ENCODE peak calls at places on chromosome 11, in nine cellular contexts. D, M, B, G, R, P, C, W and Y are unnamed samples.
A peak's percentile ranks its signal among the peaks of the same experiment; 100 is the strongest.

GRCh38 chr11:10651579-10652361 is 41.8 kb downstream of the IRAG1 start:
- DNase-seq in W (no peak), G (peak; percentile 44), C (no peak), M (no peak), R (no peak), P (no peak), D (no peak), B (no peak), Y (no peak)

GRCh38 chr11:121931121-121931520 is 184.9 kb downstream of the BLID start:
- DNase-seq in G (no peak), M (no peak), D (no peak), W (no peak), C (no peak), P (no peak), R (no peak), B (no peak), Y (no peak)

GRCh38 chr11:5178046-5178837 is 22.2 kb downstream of the OR51V1 start:
- DNase-seq in B (no peak), R (no peak), P (no peak), M (no peak), C (no peak), W (no peak), D (no peak), G (no peak), Y (no peak)

GRCh38 chr11:11022126-11022730 is 164.4 kb upstream of the ZBED5 start:
- DNase-seq in G (peak; percentile 12), C (peak; percentile 39), D (no peak), R (no peak), W (no peak), B (no peak), M (no peak), P (peak; percentile 18), Y (no peak)

GRCh38 chr11:33719587-33719986 is 16.6 kb downstream of the CD59 start:
- DNase-seq in B (no peak), P (peak; percentile 85), D (no peak), R (no peak), M (no peak), C (peak; percentile 51), G (no peak), W (no peak), Y (no peak)

GRCh38 chr11:126411971-126412381 is 56.5 kb downstream of the ST3GAL4 start:
- DNase-seq in P (no peak), G (no peak), B (peak; percentile 80), C (no peak), R (no peak), M (no peak), D (no peak), W (peak; percentile 67), Y (peak; percentile 67)

GRCh38 chr11:26227311-26227710 is 104.6 kb upstream of the ANO3 start:
- DNase-seq in D (peak; percentile 27), W (no peak), R (no peak), P (peak; percentile 51), G (no peak), M (no peak), B (peak; percentile 64), C (peak; percentile 92), Y (no peak)

GRCh38 chr11:73321342-73322110 is 13.4 kb downstream of the ARHGEF17 start:
- DNase-seq in D (no peak), B (no peak), P (peak; percentile 23), C (no peak), R (no peak), G (no peak), W (peak; percentile 75), M (peak; percentile 62), Y (no peak)

GRCh38 chr11:57941875-57942274 is 81.8 kb upstream of the OR9Q1 start:
- DNase-seq in G (no peak), R (no peak), B (no peak), C (peak; percentile 22), D (no peak), P (no peak), W (no peak), M (no peak), Y (no peak)

GRCh38 chr11:122375687-122376399 is 259.8 kb upstream of the BLID start:
- DNase-seq in P (no peak), G (peak; percentile 54), R (no peak), D (no peak), W (no peak), C (peak; percentile 80), B (no peak), M (no peak), Y (no peak)

GRCh38 chr11:93525601-93526000 is 17.6 kb downstream of the SMCO4 start:
- DNase-seq in G (no peak), D (no peak), R (no peak), B (no peak), P (no peak), W (no peak), C (no peak), M (no peak), Y (no peak)

GRCh38 chr11:120186799-120187591 is 23.8 kb upstream of the OAF start:
- DNase-seq in B (peak; percentile 55), C (peak; percentile 94), D (no peak), M (no peak), G (no peak), P (no peak), R (peak; percentile 73), W (no peak), Y (peak; percentile 38)

GRCh38 chr11:19670030-19670761 is 42.4 kb upstream of the NAV2 start:
- DNase-seq in G (peak; percentile 37), M (no peak), C (peak; percentile 42), P (no peak), W (no peak), B (peak; percentile 87), R (no peak), D (peak; percentile 86), Y (peak; percentile 95)

DNA sequence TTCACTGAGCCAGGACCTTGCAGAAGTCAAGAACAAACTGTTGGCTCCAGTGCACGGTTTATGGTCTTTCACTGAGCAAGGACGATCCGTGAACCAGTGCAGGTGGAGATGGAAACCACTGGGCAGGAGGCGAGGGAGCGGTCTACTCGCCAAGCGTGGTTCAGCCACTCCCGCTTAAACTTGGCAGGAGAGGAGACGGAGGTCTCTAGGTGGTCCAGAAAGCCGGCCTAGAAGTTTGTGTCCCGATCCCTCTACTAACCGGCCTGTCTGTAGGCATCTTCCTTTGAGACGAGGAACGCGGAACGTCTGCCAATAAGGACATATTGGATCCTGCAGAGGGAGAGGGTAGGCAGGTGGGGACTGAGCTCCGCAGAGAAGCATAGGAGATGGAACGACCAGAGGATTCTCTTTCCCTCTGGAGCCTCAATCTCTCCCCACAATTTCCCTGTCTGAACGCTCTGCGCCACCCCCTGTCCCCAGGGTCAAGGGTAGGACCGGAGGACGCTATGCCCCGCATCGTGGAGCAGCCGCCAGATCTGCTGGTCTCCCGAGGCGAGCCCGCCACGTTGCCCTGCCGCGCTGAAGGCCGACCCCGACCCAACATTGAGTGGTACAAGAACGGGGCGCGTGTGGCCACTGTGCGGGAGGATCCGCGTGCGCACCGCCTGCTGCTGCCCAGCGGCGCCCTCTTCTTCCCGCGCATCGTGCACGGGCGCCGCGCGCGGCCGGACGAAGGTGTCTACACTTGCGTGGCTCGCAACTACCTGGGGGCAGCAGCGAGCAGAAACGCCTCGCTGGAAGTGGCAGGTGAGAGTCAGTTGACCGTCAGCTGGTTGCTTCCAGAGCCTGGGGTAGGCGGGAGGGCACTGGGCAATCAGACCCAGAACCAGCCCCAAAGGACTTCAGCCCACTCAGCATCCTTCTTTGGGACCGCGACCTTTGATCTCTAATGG is 3.4 kb downstream of the ROBO3 start:
- DNase-seq in C (no peak), D (no peak), B (no peak), P (no peak), M (no peak), W (no peak), R (no peak), G (no peak), Y (peak; percentile 71)
- H3K4me3 ChIP-seq in C (no peak overlapping the region), D (no peak overlapping the region), B (no peak overlapping the region), P (no peak overlapping the region), M (no peak overlapping the region), W (peak overlapping the region; percentile 11), R (no peak overlapping the region), G (no peak overlapping the region), Y (no peak overlapping the region)

GRCh38 chr11:82843057-82843795 is 57.0 kb downstream of the PRCP start:
- DNase-seq in B (no peak), D (no peak), W (no peak), R (no peak), C (peak; percentile 15), P (no peak), G (no peak), M (no peak), Y (no peak)
- H3K4me3 ChIP-seq in B (no peak overlapping the region), D (no peak overlapping the region), W (no peak overlapping the region), R (no peak overlapping the region), C (no peak overlapping the region), P (no peak overlapping the region), G (no peak overlapping the region), M (no peak overlapping the region), Y (no peak overlapping the region)

GRCh38 chr11:64225608-64226506 is at the start of the genes NUDT22 and TRPT1:
- DNase-seq in D (peak; percentile 85), M (peak; percentile 92), C (peak; percentile 83), G (no peak), R (peak; percentile 96), B (peak; percentile 100), W (peak; percentile 93), P (peak; percentile 78), Y (peak; percentile 97)

GRCh38 chr11:64222651-64223000 is 3.4 kb downstream of the TRPT1 start:
- DNase-seq in W (no peak), R (no peak), B (peak; percentile 63), M (no peak), G (no peak), P (no peak), D (no peak), C (no peak), Y (no peak)

GRCh38 chr11:64224891-64225607 is 937 bp downstream of the TRPT1 start:
- DNase-seq in G (no peak), C (no peak), P (no peak), B (no peak), W (no peak), M (no peak), R (no peak), D (no peak), Y (peak; percentile 54)

GRCh38 chr11:64223001-64223651 is 2.9 kb downstream of the TRPT1 start:
- DNase-seq in G (no peak), B (no peak), P (no peak), W (no peak), C (no peak), R (no peak), M (no peak), D (no peak), Y (no peak)

DNA sequence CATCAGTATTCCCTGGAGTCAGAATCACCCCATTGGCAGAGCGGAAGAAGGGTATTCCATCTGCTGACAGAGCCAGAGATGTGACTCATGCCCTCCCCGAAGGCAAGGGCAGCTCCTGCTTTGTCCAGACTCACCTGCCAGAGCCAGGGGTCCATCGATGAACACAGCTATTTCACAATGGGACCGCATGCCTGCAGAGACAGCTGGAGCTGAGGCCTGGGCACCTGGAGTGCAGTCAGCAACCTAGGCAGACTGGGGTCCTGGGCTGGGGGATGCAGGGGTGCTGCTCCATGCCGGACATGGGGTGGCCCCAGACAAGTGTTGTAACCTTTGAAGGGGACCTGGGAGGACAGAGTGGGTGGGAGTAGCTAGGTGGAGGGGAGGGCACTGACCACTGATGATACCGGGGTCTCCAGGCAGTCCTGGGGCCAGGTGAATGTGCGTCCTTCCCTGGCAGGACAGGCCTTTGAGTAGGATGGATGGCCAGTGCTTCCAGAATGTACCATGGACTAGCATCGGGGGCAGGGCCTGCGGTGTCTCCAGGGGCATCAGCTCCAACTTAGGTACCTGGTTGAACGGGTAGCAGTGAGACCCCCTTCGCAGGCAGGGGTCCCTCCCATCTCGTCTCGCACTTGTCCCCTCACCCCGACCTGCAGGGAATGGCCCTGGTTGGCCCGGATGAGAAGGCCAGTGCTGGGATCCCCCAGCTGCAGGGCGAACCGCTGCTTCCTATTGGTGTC is 1.7 kb downstream of the TRPT1 start:
- DNase-seq in M (no peak), B (no peak), W (no peak), D (no peak), G (no peak), P (no peak), R (no peak), C (peak; percentile 75), Y (peak; percentile 45)
- H3K4me3 ChIP-seq in M (no peak overlapping the region), B (no peak overlapping the region), W (peak overlapping the region; percentile 95), D (no peak overlapping the region), G (no peak overlapping the region), P (no peak overlapping the region), R (no peak overlapping the region), C (no peak overlapping the region), Y (no peak overlapping the region)

GRCh38 chr11:66113132-66113856 is 43.2 kb downstream of the PACS1 start:
- DNase-seq in W (no peak), C (peak; percentile 91), G (peak; percentile 43), R (no peak), B (peak; percentile 80), P (no peak), D (peak; percentile 60), M (no peak), Y (no peak)
- H3K4me3 ChIP-seq in W (no peak overlapping the region), C (no peak overlapping the region), G (peak overlapping the region; percentile 1), R (no peak overlapping the region), B (no peak overlapping the region), P (no peak overlapping the region), D (no peak overlapping the region), M (no peak overlapping the region), Y (no peak overlapping the region)